ENCODE peak calls at places on chromosomes 5 and 9, in six cellular contexts. T is progenitor cell of endocrine pancreas; U is activated naive CD8-positive, alpha-beta T cell treated with anti-CD3 and anti-CD28 coated beads for 36 hours; J is HS-5; R is GM23248; L is islet precursor cell. V is an unnamed sample.

GRCh38 chr5:40689442-40689841 is 9.7 kb downstream of the PTGER4 start:
- DNase-seq in J (peak; percentile 99), R (peak; percentile 96), L (peak; percentile 69), T (no peak), U (peak; percentile 55), V (peak; percentile 97)

GRCh38 chr9:93573204-93573828 is 3.1 kb upstream of the PHF2 start:
- DNase-seq in L (no peak), U (no peak), J (no peak), T (no peak), R (no peak), V (no peak)

GRCh38 chr5:117098094-117098493 is 523.5 kb upstream of the SEMA6A start:
- DNase-seq in J (no peak), T (no peak), R (no peak), U (no peak), L (no peak), V (no peak)

GRCh38 chr5:72166070-72166979 is 59.0 kb downstream of the MAP1B start:
- DNase-seq in T (no peak), J (no peak), R (peak; percentile 72), L (no peak), U (no peak), V (peak; percentile 70)

GRCh38 chr9:23254404-23255184 is 571.4 kb downstream of the ELAVL2 start:
- DNase-seq in U (no peak), J (no peak), R (no peak), T (no peak), L (no peak), V (no peak)

GRCh38 chr5:142584843-142585242 is 101.0 kb downstream of the FGF1 start:
- DNase-seq in U (no peak), J (no peak), L (no peak), R (peak; percentile 67), T (no peak), V (peak; percentile 43)

GRCh38 chr5:180070726-180071417 is 687 bp downstream of the RNF130 start:
- DNase-seq in J (no peak), T (no peak), L (peak; percentile 72), R (peak; percentile 83), U (no peak), V (peak; percentile 68)

GRCh38 chr9:137317021-137317978 is 15.2 kb upstream of the NRARP start:
- DNase-seq in U (peak; percentile 3), J (no peak), T (no peak), R (no peak), L (no peak), V (no peak)

GRCh38 chr9:130785053-130785452 is 50.0 kb upstream of the ABL1 start:
- DNase-seq in R (no peak), U (no peak), T (no peak), J (no peak), L (no peak), V (no peak)

GRCh38 chr5:137808503-137809135 is 54.5 kb upstream of the HNRNPA0 start:
- DNase-seq in U (no peak), L (peak; percentile 56), J (no peak), R (peak; percentile 9), T (no peak), V (no peak)

GRCh38 chr9:92590386-92590785 is 54.6 kb upstream of the ECM2 start:
- DNase-seq in L (no peak), T (no peak), J (no peak), R (peak; percentile 62), U (no peak), V (peak; percentile 85)

GRCh38 chr5:68534131-68534940 is 318.8 kb downstream of the PIK3R1 start:
- DNase-seq in J (no peak), R (peak; percentile 64), L (no peak), U (no peak), T (no peak), V (peak; percentile 78)

GRCh38 chr9:133558191-133559126 is 24.0 kb downstream of the ADAMTSL2 start:
- DNase-seq in U (peak; percentile 23), R (peak; percentile 95), L (peak; percentile 97), T (no peak), J (peak; percentile 44), V (peak; percentile 77)

GRCh38 chr5:174317261-174317894 is 271.9 kb downstream of the NSG2 start:
- DNase-seq in J (no peak), U (no peak), R (peak; percentile 74), L (peak; percentile 89), T (peak; percentile 39), V (peak; percentile 56)

GRCh38 chr9:108836771-108837170 is 19.0 kb downstream of the ACTL7B start:
- DNase-seq in R (no peak), L (no peak), U (no peak), T (no peak), J (no peak), V (no peak)

GRCh38 chr5:135842737-135843136 is 8.3 kb downstream of the SLC25A48 start:
- DNase-seq in T (no peak), U (no peak), J (no peak), R (no peak), L (peak; percentile 16), V (no peak)

GRCh38 chr5:94908889-94909480 is 290.5 kb downstream of the SLF1 start:
- DNase-seq in U (no peak), T (no peak), R (peak; percentile 55), J (peak; percentile 23), L (no peak), V (peak; percentile 64)

GRCh38 chr9:86713456-86713855 is 233.8 kb downstream of the GAS1 start:
- DNase-seq in L (no peak), T (no peak), U (no peak), R (peak; percentile 76), J (peak; percentile 60), V (peak; percentile 93)

GRCh38 chr5:175444060-175444904 is at the start of gene DRD1:
- DNase-seq in L (peak; percentile 76), R (peak; percentile 59), J (no peak), T (peak; percentile 64), U (peak; percentile 65), V (peak; percentile 23)

GRCh38 chr5:37774912-37775483 is 64.8 kb downstream of the GDNF start:
- DNase-seq in R (peak; percentile 28), J (no peak), L (no peak), T (no peak), U (no peak), V (peak; percentile 23)

GRCh38 chr9:122095010-122095767 is 2.1 kb upstream of the TTLL11 start:
- DNase-seq in R (peak; percentile 79), U (peak; percentile 36), L (peak; percentile 74), J (no peak), T (peak; percentile 34), V (peak; percentile 74)

GRCh38 chr9:123866497-123866896 is 63.4 kb downstream of the DENND1A start:
- DNase-seq in L (no peak), R (peak; percentile 4), T (no peak), J (no peak), U (no peak), V (no peak)

GRCh38 chr5:122870219-122870856 is 24.9 kb downstream of the SNX24 start:
- DNase-seq in L (no peak), U (no peak), J (no peak), R (peak; percentile 85), T (no peak), V (peak; percentile 17)

GRCh38 chr9:114894801-114895433 is 35.5 kb downstream of the TNFSF8 start:
- DNase-seq in T (no peak), L (peak; percentile 94), J (peak; percentile 97), R (peak; percentile 97), U (peak; percentile 55), V (peak; percentile 96)

GRCh38 chr9:71628247-71628646 is 140.1 kb downstream of the CEMIP2 start:
- DNase-seq in L (no peak), J (no peak), R (peak; percentile 29), T (no peak), U (no peak), V (peak; percentile 25)

GRCh38 chr9:35972093-35972492 is 14.1 kb upstream of the OR2S2 start:
- DNase-seq in J (no peak), T (peak; percentile 22), L (peak; percentile 82), R (no peak), U (peak; percentile 41), V (no peak)

GRCh38 chr5:95935553-95936100 is 26.0 kb downstream of the ELL2 start:
- DNase-seq in R (no peak), L (no peak), T (no peak), J (no peak), U (no peak), V (peak; percentile 32)

GRCh38 chr5:94793816-94794198 is 175.3 kb downstream of the SLF1 start:
- DNase-seq in L (no peak), T (no peak), R (peak; percentile 87), U (no peak), J (peak; percentile 58), V (peak; percentile 50)

GRCh38 chr5:41414598-41414997 is 95.8 kb downstream of the PLCXD3 start:
- DNase-seq in J (peak; percentile 91), T (no peak), U (no peak), R (peak; percentile 93), L (peak; percentile 73), V (peak; percentile 98)

GRCh38 chr5:132238901-132239500 is 11.3 kb upstream of the P4HA2 start:
- DNase-seq in J (no peak), T (no peak), U (no peak), L (peak; percentile 14), R (no peak), V (no peak)

GRCh38 chr5:150411245-150411979 is 1.3 kb downstream of the CD74 start:
- DNase-seq in U (peak; percentile 67), L (no peak), J (no peak), R (peak; percentile 23), T (no peak), V (no peak)

GRCh38 chr5:110757118-110757729 is 18.4 kb downstream of the SLC25A46 start:
- DNase-seq in T (no peak), U (no peak), R (peak; percentile 61), L (no peak), J (no peak), V (peak; percentile 84)

GRCh38 chr5:173707392-173707791 is 90.9 kb upstream of the BOD1 start:
- DNase-seq in R (peak; percentile 98), J (peak; percentile 31), L (no peak), T (no peak), U (no peak), V (peak; percentile 89)

GRCh38 chr9:136324501-136325300 is 2.6 kb upstream of the GPSM1 start:
- DNase-seq in R (no peak), J (no peak), L (no peak), T (no peak), U (no peak), V (no peak)

GRCh38 chr9:73805111-73805510 is 653.4 kb downstream of the ANXA1 start:
- DNase-seq in T (no peak), J (no peak), U (no peak), L (no peak), R (no peak), V (peak; percentile 87)

GRCh38 chr5:1038417-1039209 is 30.0 kb downstream of the NKD2 start:
- DNase-seq in L (no peak), R (no peak), T (no peak), U (no peak), J (no peak), V (no peak)

GRCh38 chr5:130994496-130995253 is 170.4 kb downstream of the HINT1 start:
- DNase-seq in U (no peak), T (no peak), R (no peak), L (no peak), J (no peak), V (no peak)

GRCh38 chr9:83066771-83067170 is 3.8 kb upstream of the RASEF start:
- DNase-seq in J (peak; percentile 86), T (no peak), U (no peak), R (peak; percentile 96), L (no peak), V (peak; percentile 86)

GRCh38 chr5:143826909-143827514 is 15.1 kb downstream of the HMHB1 start:
- DNase-seq in L (no peak), T (no peak), J (no peak), U (peak; percentile 19), R (peak; percentile 25), V (no peak)

V was measured in fibroblast of the aortic adventitia.